ENCODE peak calls at places on chromosomes 13 and 19, in eight cellular contexts. One of them, this sample, is unnamed.

GRCh38 chr19:14072535-14073231 is at the start of gene MISP3:
- DNase-seq in ascending aorta: no peak
- DNase-seq in body of pancreas: peak; percentile 91
- DNase-seq in K562: peak; percentile 62
- DNase-seq in tibial nerve: no peak
- DNase-seq in astrocyte of the cerebellum: no peak
- DNase-seq in stomach: peak; percentile 90
- DNase-seq in neural progenitor cell: peak; percentile 70
- DNase-seq in this sample: no peak

GRCh38 chr13:97982286-97982685 is 28.8 kb downstream of the IPO5 start:
- DNase-seq in tibial nerve: no peak
- DNase-seq in K562: no peak
- DNase-seq in ascending aorta: no peak
- DNase-seq in stomach: no peak
- DNase-seq in neural progenitor cell: no peak
- DNase-seq in astrocyte of the cerebellum: no peak
- DNase-seq in body of pancreas: no peak
- DNase-seq in this sample: no peak

GRCh38 chr19:56547535-56547934 is 8.8 kb downstream of the ZFP28 start:
- DNase-seq in astrocyte of the cerebellum: no peak
- DNase-seq in body of pancreas: no peak
- DNase-seq in ascending aorta: no peak
- DNase-seq in stomach: no peak
- DNase-seq in K562: peak; percentile 35
- DNase-seq in tibial nerve: no peak
- DNase-seq in neural progenitor cell: peak; percentile 6
- DNase-seq in this sample: no peak

GRCh38 chr19:47363758-47364529 is 14.8 kb downstream of the DHX34 start:
- DNase-seq in body of pancreas: no peak
- DNase-seq in K562: no peak
- DNase-seq in tibial nerve: no peak
- DNase-seq in stomach: no peak
- DNase-seq in ascending aorta: no peak
- DNase-seq in neural progenitor cell: peak; percentile 28
- DNase-seq in astrocyte of the cerebellum: no peak
- DNase-seq in this sample: peak; percentile 55

GRCh38 chr13:113220877-113221276 is 11.5 kb downstream of the CUL4A start:
- DNase-seq in astrocyte of the cerebellum: no peak
- DNase-seq in stomach: no peak
- DNase-seq in body of pancreas: no peak
- DNase-seq in ascending aorta: no peak
- DNase-seq in tibial nerve: no peak
- DNase-seq in K562: no peak
- DNase-seq in neural progenitor cell: peak; percentile 48
- DNase-seq in this sample: no peak

GRCh38 chr19:15934332-15935078 is at the start of gene CYP4F11:
- DNase-seq in ascending aorta: peak; percentile 82
- DNase-seq in neural progenitor cell: no peak
- DNase-seq in body of pancreas: peak; percentile 69
- DNase-seq in astrocyte of the cerebellum: no peak
- DNase-seq in tibial nerve: peak; percentile 23
- DNase-seq in stomach: peak; percentile 96
- DNase-seq in K562: no peak
- DNase-seq in this sample: peak; percentile 50

GRCh38 chr13:113905942-113906341 is 42.1 kb upstream of the GAS6 start:
- DNase-seq in K562: no peak
- DNase-seq in ascending aorta: no peak
- DNase-seq in tibial nerve: no peak
- DNase-seq in stomach: peak; percentile 9
- DNase-seq in astrocyte of the cerebellum: no peak
- DNase-seq in neural progenitor cell: no peak
- DNase-seq in body of pancreas: no peak
- DNase-seq in this sample: no peak

GRCh38 chr19:5624741-5625140 is 1.9 kb downstream of the SAFB start:
- DNase-seq in ascending aorta: peak; percentile 52
- DNase-seq in stomach: no peak
- DNase-seq in K562: no peak
- DNase-seq in astrocyte of the cerebellum: no peak
- DNase-seq in body of pancreas: no peak
- DNase-seq in tibial nerve: no peak
- DNase-seq in neural progenitor cell: peak; percentile 33
- DNase-seq in this sample: no peak

GRCh38 chr13:38308736-38309135 is 40.9 kb upstream of the UFM1 start:
- DNase-seq in body of pancreas: no peak
- DNase-seq in neural progenitor cell: no peak
- DNase-seq in stomach: no peak
- DNase-seq in tibial nerve: no peak
- DNase-seq in ascending aorta: no peak
- DNase-seq in astrocyte of the cerebellum: peak; percentile 23
- DNase-seq in K562: no peak
- DNase-seq in this sample: peak; percentile 99

GRCh38 chr19:3821857-3822364 is 35.7 kb upstream of the MATK start:
- DNase-seq in stomach: peak; percentile 82
- DNase-seq in neural progenitor cell: peak; percentile 81
- DNase-seq in tibial nerve: peak; percentile 40
- DNase-seq in ascending aorta: peak; percentile 70
- DNase-seq in astrocyte of the cerebellum: no peak
- DNase-seq in body of pancreas: peak; percentile 69
- DNase-seq in K562: peak; percentile 93
- DNase-seq in this sample: no peak

GRCh38 chr19:49812997-49813861 is at the start of gene FUZ:
- DNase-seq in astrocyte of the cerebellum: peak; percentile 98
- DNase-seq in body of pancreas: peak; percentile 98
- DNase-seq in stomach: peak; percentile 97
- DNase-seq in ascending aorta: peak; percentile 98
- DNase-seq in neural progenitor cell: peak; percentile 99
- DNase-seq in K562: peak; percentile 89
- DNase-seq in tibial nerve: peak; percentile 97
- DNase-seq in this sample: peak; percentile 96
- TF ChIP-seq CTCF in astrocyte of the cerebellum: peak; percentile 42
- TF ChIP-seq CTCF in body of pancreas: peak; percentile 23
- TF ChIP-seq CTCF in stomach: peak; percentile 19
- TF ChIP-seq CTCF in ascending aorta: no peak
- TF ChIP-seq CTCF in neural progenitor cell: peak; percentile 56
- TF ChIP-seq CTCF in K562: peak; percentile 21
- TF ChIP-seq CTCF in tibial nerve: peak; percentile 8
- TF ChIP-seq CTCF in this sample: peak; percentile 19

GRCh38 chr19:44904426-44904994 is 1.1 kb upstream of the APOE start:
- DNase-seq in ascending aorta: no peak
- DNase-seq in stomach: no peak
- DNase-seq in K562: peak; percentile 32
- DNase-seq in astrocyte of the cerebellum: no peak
- DNase-seq in body of pancreas: no peak
- DNase-seq in neural progenitor cell: peak; percentile 24
- DNase-seq in tibial nerve: no peak
- DNase-seq in this sample: no peak
- H3K4me3 ChIP-seq in ascending aorta: no peak overlapping the region
- H3K4me3 ChIP-seq in stomach: no peak overlapping the region
- H3K4me3 ChIP-seq in K562: no peak overlapping the region
- H3K4me3 ChIP-seq in astrocyte of the cerebellum: no peak overlapping the region
- H3K4me3 ChIP-seq in body of pancreas: no peak overlapping the region
- H3K4me3 ChIP-seq in neural progenitor cell: no peak overlapping the region
- H3K4me3 ChIP-seq in tibial nerve: no peak overlapping the region
- H3K4me3 ChIP-seq in this sample: no peak overlapping the region

GRCh38 chr13:34425307-34425949 is 516.6 kb upstream of the NBEA start:
- DNase-seq in tibial nerve: no peak
- DNase-seq in neural progenitor cell: no peak
- DNase-seq in body of pancreas: no peak
- DNase-seq in stomach: no peak
- DNase-seq in ascending aorta: no peak
- DNase-seq in K562: no peak
- DNase-seq in astrocyte of the cerebellum: no peak
- DNase-seq in this sample: no peak

GRCh38 chr13:34432234-34432633 is 509.8 kb upstream of the NBEA start:
- DNase-seq in body of pancreas: no peak
- DNase-seq in tibial nerve: no peak
- DNase-seq in stomach: no peak
- DNase-seq in astrocyte of the cerebellum: no peak
- DNase-seq in K562: no peak
- DNase-seq in neural progenitor cell: peak; percentile 39
- DNase-seq in ascending aorta: no peak
- DNase-seq in this sample: no peak

GRCh38 chr13:34435338-34435737 is 506.7 kb upstream of the NBEA start:
- DNase-seq in astrocyte of the cerebellum: no peak
- DNase-seq in K562: no peak
- DNase-seq in tibial nerve: no peak
- DNase-seq in body of pancreas: no peak
- DNase-seq in ascending aorta: no peak
- DNase-seq in neural progenitor cell: no peak
- DNase-seq in stomach: no peak
- DNase-seq in this sample: no peak

GRCh38 chr13:34430294-34430693 is 511.8 kb upstream of the NBEA start:
- DNase-seq in tibial nerve: no peak
- DNase-seq in body of pancreas: no peak
- DNase-seq in K562: no peak
- DNase-seq in ascending aorta: no peak
- DNase-seq in stomach: no peak
- DNase-seq in astrocyte of the cerebellum: peak; percentile 11
- DNase-seq in neural progenitor cell: no peak
- DNase-seq in this sample: no peak
- TF ChIP-seq CTCF in tibial nerve: no peak
- TF ChIP-seq CTCF in body of pancreas: no peak
- TF ChIP-seq CTCF in K562: no peak
- TF ChIP-seq CTCF in ascending aorta: no peak
- TF ChIP-seq CTCF in stomach: no peak
- TF ChIP-seq CTCF in astrocyte of the cerebellum: no peak
- TF ChIP-seq CTCF in neural progenitor cell: no peak
- TF ChIP-seq CTCF in this sample: no peak

GRCh38 chr19:54420068-54420382 is 4.8 kb downstream of the TTYH1 start:
- DNase-seq in neural progenitor cell: no peak
- DNase-seq in ascending aorta: no peak
- DNase-seq in astrocyte of the cerebellum: no peak
- DNase-seq in K562: no peak
- DNase-seq in stomach: no peak
- DNase-seq in tibial nerve: no peak
- DNase-seq in body of pancreas: no peak
- DNase-seq in this sample: no peak

GRCh38 chr19:54421521-54421920 is 6.3 kb downstream of the TTYH1 start:
- DNase-seq in stomach: no peak
- DNase-seq in neural progenitor cell: no peak
- DNase-seq in K562: peak; percentile 5
- DNase-seq in body of pancreas: no peak
- DNase-seq in ascending aorta: no peak
- DNase-seq in astrocyte of the cerebellum: no peak
- DNase-seq in tibial nerve: no peak
- DNase-seq in this sample: no peak

GRCh38 chr19:54418930-54419800 is 3.9 kb downstream of the TTYH1 start:
- DNase-seq in astrocyte of the cerebellum: no peak
- DNase-seq in tibial nerve: no peak
- DNase-seq in stomach: no peak
- DNase-seq in body of pancreas: no peak
- DNase-seq in ascending aorta: no peak
- DNase-seq in K562: peak; percentile 6
- DNase-seq in neural progenitor cell: no peak
- DNase-seq in this sample: no peak

GRCh38 chr19:54421169-54421516 is 5.9 kb downstream of the TTYH1 start:
- DNase-seq in ascending aorta: no peak
- DNase-seq in body of pancreas: no peak
- DNase-seq in astrocyte of the cerebellum: no peak
- DNase-seq in tibial nerve: no peak
- DNase-seq in stomach: no peak
- DNase-seq in K562: no peak
- DNase-seq in neural progenitor cell: no peak
- DNase-seq in this sample: no peak

DNA sequence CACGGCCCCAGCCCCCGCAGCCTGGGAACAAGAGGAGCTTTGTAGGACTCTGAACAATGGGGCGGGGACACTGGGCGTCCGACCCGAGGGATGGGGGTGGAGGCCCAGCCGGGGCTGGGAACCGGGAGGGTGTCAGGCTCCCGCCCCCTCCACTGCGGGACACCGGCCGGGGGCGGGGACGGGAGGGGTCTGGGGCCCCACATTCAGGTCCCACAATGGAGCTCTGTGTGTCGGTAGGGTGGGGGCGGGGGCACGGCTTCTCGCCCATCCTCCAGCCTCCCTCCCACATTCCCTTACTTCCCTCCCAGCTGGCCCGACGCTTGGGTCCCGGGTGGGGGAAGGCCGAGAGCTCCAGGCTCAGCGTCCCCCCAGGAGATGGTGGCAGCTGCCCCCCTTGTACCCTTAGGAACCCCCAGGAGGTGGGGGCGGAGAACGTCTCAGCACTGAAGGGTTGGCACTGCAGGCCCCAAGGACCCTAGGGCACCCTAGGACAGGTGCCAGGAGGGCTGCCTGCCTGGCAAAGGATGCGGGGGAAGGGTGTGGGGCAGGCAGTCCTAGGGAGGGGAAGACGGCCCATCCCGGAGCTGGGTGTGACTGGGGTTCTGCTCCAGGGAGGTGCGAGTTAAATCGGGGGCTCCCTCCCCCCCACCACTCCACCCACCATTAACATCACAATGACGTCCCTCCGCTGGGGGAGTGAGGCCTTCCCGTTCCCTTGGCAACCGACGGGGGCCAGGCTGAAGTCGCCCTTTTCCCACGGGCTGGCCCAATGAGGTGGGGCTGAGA is 5.3 kb downstream of the TTYH1 start:
- DNase-seq in astrocyte of the cerebellum: no peak
- DNase-seq in K562: peak; percentile 53
- DNase-seq in ascending aorta: no peak
- DNase-seq in stomach: no peak
- DNase-seq in neural progenitor cell: peak; percentile 96
- DNase-seq in tibial nerve: no peak
- DNase-seq in body of pancreas: peak; percentile 79
- DNase-seq in this sample: no peak
- H3K4me3 ChIP-seq in astrocyte of the cerebellum: no peak overlapping the region
- H3K4me3 ChIP-seq in K562: no peak overlapping the region
- H3K4me3 ChIP-seq in ascending aorta: no peak overlapping the region
- H3K4me3 ChIP-seq in stomach: no peak overlapping the region
- H3K4me3 ChIP-seq in neural progenitor cell: peak overlapping the region; percentile 41
- H3K4me3 ChIP-seq in tibial nerve: no peak overlapping the region
- H3K4me3 ChIP-seq in body of pancreas: no peak overlapping the region
- H3K4me3 ChIP-seq in this sample: no peak overlapping the region

DNA sequence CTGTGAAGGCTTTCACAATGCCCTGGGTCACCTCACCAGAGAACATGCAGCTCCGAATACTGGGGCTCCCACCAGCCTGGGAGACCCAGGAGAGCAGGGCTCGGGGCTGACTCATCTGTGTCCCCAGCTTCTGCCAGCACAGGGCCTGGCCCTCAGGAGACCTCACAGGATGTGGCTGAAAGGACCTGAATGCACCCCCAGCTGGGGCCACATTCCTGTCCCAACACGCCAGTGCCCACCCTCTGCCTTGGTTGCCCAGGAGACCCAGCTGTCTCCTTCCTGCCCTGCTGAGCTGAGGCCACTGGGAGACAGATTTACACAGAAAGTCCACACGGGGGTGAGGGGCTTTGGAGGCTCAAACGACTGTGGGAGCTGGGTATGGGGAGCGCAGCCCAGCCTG is 11.9 kb downstream of the BCAT2 start:
- DNase-seq in neural progenitor cell: peak; percentile 51
- DNase-seq in stomach: no peak
- DNase-seq in body of pancreas: no peak
- DNase-seq in tibial nerve: no peak
- DNase-seq in K562: no peak
- DNase-seq in astrocyte of the cerebellum: no peak
- DNase-seq in ascending aorta: no peak
- DNase-seq in this sample: peak; percentile 24
- TF ChIP-seq CTCF in neural progenitor cell: no peak
- TF ChIP-seq CTCF in stomach: no peak
- TF ChIP-seq CTCF in body of pancreas: no peak
- TF ChIP-seq CTCF in tibial nerve: no peak
- TF ChIP-seq CTCF in K562: no peak
- TF ChIP-seq CTCF in astrocyte of the cerebellum: no peak
- TF ChIP-seq CTCF in ascending aorta: no peak
- TF ChIP-seq CTCF in this sample: no peak

GRCh38 chr13:23674795-23675640 is 104.8 kb downstream of the TNFRSF19 start:
- DNase-seq in K562: no peak
- DNase-seq in astrocyte of the cerebellum: peak; percentile 62
- DNase-seq in tibial nerve: no peak
- DNase-seq in body of pancreas: no peak
- DNase-seq in stomach: no peak
- DNase-seq in ascending aorta: no peak
- DNase-seq in neural progenitor cell: no peak
- DNase-seq in this sample: peak; percentile 96
- H3K4me3 ChIP-seq in K562: no peak overlapping the region
- H3K4me3 ChIP-seq in astrocyte of the cerebellum: no peak overlapping the region
- H3K4me3 ChIP-seq in tibial nerve: no peak overlapping the region
- H3K4me3 ChIP-seq in body of pancreas: no peak overlapping the region
- H3K4me3 ChIP-seq in stomach: no peak overlapping the region
- H3K4me3 ChIP-seq in ascending aorta: no peak overlapping the region
- H3K4me3 ChIP-seq in neural progenitor cell: no peak overlapping the region
- H3K4me3 ChIP-seq in this sample: no peak overlapping the region

This sample was measured in epithelial cell of esophagus.